ENCODE peak calls at places on chromosomes 1 and 21, in nine cellular contexts. E is cardiac muscle cell, Q is astrocyte, I is fibroblast of lung, J is body of pancreas, D is upper lobe of right lung, L is tibial nerve, F is lung, A is colonic mucosa. Y is an unnamed sample.
A peak's percentile ranks its signal among the peaks of the same experiment; 100 is the strongest.

GRCh38 chr1:235553063-235553675 is 48.9 kb upstream of the B3GALNT2 start:
- DNase-seq in E (no peak), Q (no peak), I (no peak), J (no peak), D (no peak), L (no peak), F (no peak), A (no peak), Y (no peak)

GRCh38 chr1:8974551-8974950 is 28.9 kb downstream of the CA6 start:
- DNase-seq in E (no peak), Q (no peak), I (no peak), J (no peak), D (no peak), L (no peak), F (no peak), A (no peak), Y (no peak)

GRCh38 chr1:52059326-52059725 is 3.2 kb downstream of the BTF3L4 start:
- DNase-seq in E (peak; percentile 70), Q (peak; percentile 41), I (peak; percentile 57), J (no peak), D (no peak), L (no peak), F (no peak), A (no peak), Y (no peak)

GRCh38 chr1:224205438-224205840 is 22.4 kb downstream of the DEGS1 start:
- DNase-seq in E (peak; percentile 63), Q (peak; percentile 82), I (peak; percentile 89), J (no peak), D (no peak), L (no peak), F (no peak), A (peak; percentile 23), Y (no peak)

GRCh38 chr21:38968887-38969543 is 163.3 kb downstream of the ETS2 start:
- DNase-seq in E (no peak), Q (no peak), I (no peak), J (no peak), D (no peak), L (no peak), F (no peak), A (no peak), Y (no peak)

GRCh38 chr1:232589809-232590741 is 39.9 kb downstream of the SIPA1L2 start:
- DNase-seq in E (peak; percentile 81), Q (no peak), I (no peak), J (no peak), D (no peak), L (no peak), F (no peak), A (no peak), Y (no peak)

GRCh38 chr1:22108343-22109135 is 34.4 kb downstream of the WNT4 start:
- DNase-seq in E (peak; percentile 48), Q (no peak), I (no peak), J (no peak), D (no peak), L (no peak), F (no peak), A (no peak), Y (no peak)

GRCh38 chr1:101781437-101781836 is 215.3 kb downstream of the OLFM3 start:
- DNase-seq in E (peak; percentile 1), Q (peak; percentile 2), I (peak; percentile 44), J (no peak), D (no peak), L (no peak), F (peak; percentile 46), A (peak; percentile 19), Y (no peak)

GRCh38 chr1:40450491-40451237 is 388 bp downstream of the ZFP69B start:
- DNase-seq in E (peak; percentile 62), Q (peak; percentile 95), I (peak; percentile 50), J (peak; percentile 31), D (no peak), L (no peak), F (no peak), A (peak; percentile 23), Y (peak; percentile 87)

GRCh38 chr1:180277476-180278192 is 47.6 kb downstream of the LHX4 start:
- DNase-seq in E (no peak), Q (no peak), I (no peak), J (no peak), D (no peak), L (no peak), F (no peak), A (no peak), Y (no peak)

GRCh38 chr1:92653605-92654381 is 131.1 kb downstream of the EVI5 start:
- DNase-seq in E (no peak), Q (no peak), I (no peak), J (no peak), D (no peak), L (no peak), F (no peak), A (no peak), Y (no peak)

GRCh38 chr1:31752258-31752657 is 11.9 kb downstream of the ADGRB2 start:
- DNase-seq in E (no peak), Q (no peak), I (no peak), J (no peak), D (no peak), L (no peak), F (no peak), A (no peak), Y (no peak)

GRCh38 chr1:42736152-42736551 is 3.9 kb downstream of the CLDN19 start:
- DNase-seq in E (peak; percentile 39), Q (no peak), I (peak; percentile 20), J (no peak), D (no peak), L (no peak), F (no peak), A (peak; percentile 73), Y (no peak)

GRCh38 chr1:109792056-109792831 is 28.5 kb upstream of the EPS8L3 start:
- DNase-seq in E (peak; percentile 98), Q (peak; percentile 88), I (peak; percentile 92), J (peak; percentile 65), D (peak; percentile 79), L (no peak), F (peak; percentile 66), A (peak; percentile 68), Y (no peak)

GRCh38 chr1:11691928-11692711 is 610 bp downstream of the DRAXIN start:
- DNase-seq in E (no peak), Q (no peak), I (no peak), J (no peak), D (no peak), L (no peak), F (no peak), A (no peak), Y (no peak)

GRCh38 chr1:6510493-6510892 is 19.0 kb upstream of the PLEKHG5 start:
- DNase-seq in E (no peak), Q (no peak), I (no peak), J (no peak), D (no peak), L (no peak), F (no peak), A (no peak), Y (no peak)

GRCh38 chr1:6512245-6512907 is 20.9 kb upstream of the PLEKHG5 start:
- DNase-seq in E (no peak), Q (no peak), I (no peak), J (no peak), D (no peak), L (no peak), F (no peak), A (no peak), Y (no peak)

GRCh38 chr1:6512908-6513280 is 21.4 kb upstream of the PLEKHG5 start:
- DNase-seq in E (no peak), Q (no peak), I (no peak), J (no peak), D (no peak), L (no peak), F (no peak), A (no peak), Y (no peak)

GRCh38 chr1:6511056-6511455 is 19.6 kb upstream of the PLEKHG5 start:
- DNase-seq in E (no peak), Q (no peak), I (no peak), J (no peak), D (no peak), L (no peak), F (no peak), A (no peak), Y (no peak)

GRCh38 chr1:6511461-6512244 is 20.2 kb upstream of the PLEKHG5 start:
- DNase-seq in E (no peak), Q (no peak), I (no peak), J (no peak), D (no peak), L (no peak), F (no peak), A (no peak), Y (no peak)
- H3K27ac ChIP-seq in E (no peak overlapping the region), Q (no peak overlapping the region), I (no peak overlapping the region), J (no peak overlapping the region), D (no peak overlapping the region), L (peak overlapping the region; percentile 89), F (no peak overlapping the region), A (no peak overlapping the region), Y (no peak overlapping the region)

GRCh38 chr21:43782741-43783700 is 6.4 kb upstream of the RRP1 start:
- DNase-seq in E (no peak), Q (no peak), I (no peak), J (no peak), D (no peak), L (no peak), F (peak; percentile 54), A (no peak), Y (no peak)
- H3K27ac ChIP-seq in E (no peak overlapping the region), Q (no peak overlapping the region), I (no peak overlapping the region), J (no peak overlapping the region), D (peak overlapping the region; percentile 73), L (no peak overlapping the region), F (no peak overlapping the region), A (no peak overlapping the region), Y (no peak overlapping the region)

GRCh38 chr1:33098371-33098770 is 17.4 kb downstream of the AZIN2 start:
- DNase-seq in E (peak; percentile 58), Q (peak; percentile 66), I (peak; percentile 12), J (no peak), D (no peak), L (no peak), F (no peak), A (no peak), Y (no peak)

GRCh38 chr1:33097137-33097611 is 16.2 kb downstream of the AZIN2 start:
- DNase-seq in E (peak; percentile 67), Q (peak; percentile 63), I (peak; percentile 41), J (no peak), D (no peak), L (no peak), F (no peak), A (no peak), Y (no peak)

GRCh38 chr1:33097762-33098161 is 16.8 kb downstream of the AZIN2 start:
- DNase-seq in E (no peak), Q (no peak), I (no peak), J (no peak), D (no peak), L (no peak), F (no peak), A (no peak), Y (no peak)

GRCh38 chr1:33096358-33097005 is 15.5 kb downstream of the AZIN2 start:
- DNase-seq in E (peak; percentile 90), Q (peak; percentile 69), I (peak; percentile 72), J (peak; percentile 37), D (no peak), L (no peak), F (no peak), A (no peak), Y (no peak)

GRCh38 chr1:33099290-33100118 is 18.6 kb downstream of the AZIN2 start:
- DNase-seq in E (peak; percentile 100), Q (peak; percentile 100), I (peak; percentile 100), J (peak; percentile 38), D (no peak), L (peak; percentile 37), F (peak; percentile 85), A (no peak), Y (peak; percentile 63)
- H3K27ac ChIP-seq in E (no peak overlapping the region), Q (peak overlapping the region; percentile 93), I (peak overlapping the region; percentile 100), J (no peak overlapping the region), D (peak overlapping the region; percentile 42), L (peak overlapping the region; percentile 39), F (no peak overlapping the region), A (no peak overlapping the region), Y (peak overlapping the region; percentile 52)

GRCh38 chr1:162682013-162682419 is 49.8 kb downstream of the DDR2 start:
- DNase-seq in E (peak; percentile 44), Q (no peak), I (no peak), J (peak; percentile 24), D (no peak), L (no peak), F (no peak), A (no peak), Y (no peak)
- H3K27ac ChIP-seq in E (no peak overlapping the region), Q (no peak overlapping the region), I (no peak overlapping the region), J (no peak overlapping the region), D (no peak overlapping the region), L (peak overlapping the region; percentile 59), F (no peak overlapping the region), A (no peak overlapping the region), Y (no peak overlapping the region)

Y was measured in CD8-positive, alpha-beta memory T cell.